ENCODE peak calls at places on chromosomes 13 and 19, in seven cellular contexts. N is activated gamma-delta T cell treated with anti-CD3 and anti-CD28 coated beads, Interleukin-2, amount 50 U/mL, for 16 hours; Q is retinal pigment epithelial cell; I is Kasumi-1; Y is amniotic stem cell; M is DMS79; W is activated T-cell treated with anti-CD3 and anti-CD28 coated beads, Interleukin-2, amount 50 U/mL, for 48 hours. E is an unnamed sample.

GRCh38 chr13:66803013-66803739 is 427.0 kb downstream of the PCDH9 start:
- DNase-seq in Y (no peak), Q (no peak), M (no peak), I (no peak), N (no peak), W (no peak), E (no peak)

GRCh38 chr13:104571161-104571889 is 1505.1 kb upstream of the SLC10A2 start:
- DNase-seq in N (no peak), I (peak; percentile 74), Y (peak; percentile 49), M (no peak), W (no peak), Q (peak; percentile 95), E (peak; percentile 71)

GRCh38 chr13:30333601-30334000 is 26.2 kb upstream of the KATNAL1 start:
- DNase-seq in M (no peak), N (no peak), Y (no peak), I (no peak), W (no peak), Q (no peak), E (no peak)

GRCh38 chr19:11982526-11982925 is 17.7 kb downstream of the ZNF763 start:
- DNase-seq in M (no peak), Y (no peak), Q (no peak), N (no peak), I (no peak), W (no peak), E (no peak)

GRCh38 chr19:23075031-23075733 is 41.6 kb upstream of the ZNF730 start:
- DNase-seq in Y (no peak), W (peak; percentile 23), N (no peak), Q (peak; percentile 52), I (no peak), M (no peak), E (peak; percentile 58)

GRCh38 chr13:111917901-111918300 is 149.0 kb upstream of the SOX1 start:
- DNase-seq in Q (no peak), W (no peak), M (no peak), N (no peak), Y (no peak), I (no peak), E (no peak)

GRCh38 chr13:25977216-25977615 is 74.6 kb downstream of the SHISA2 start:
- DNase-seq in I (no peak), Q (peak; percentile 10), N (no peak), W (no peak), M (no peak), Y (no peak), E (no peak)

GRCh38 chr19:38917516-38917915 is 5.5 kb upstream of the CCER2 start:
- DNase-seq in M (no peak), Q (no peak), N (no peak), W (no peak), I (no peak), Y (no peak), E (no peak)

GRCh38 chr13:113495494-113496251 is 5.2 kb upstream of the DCUN1D2 start:
- DNase-seq in Y (no peak), Q (no peak), N (no peak), M (no peak), I (no peak), W (no peak), E (no peak)

GRCh38 chr19:40718774-40719391 is 2.0 kb downstream of the ITPKC start:
- DNase-seq in N (no peak), M (peak; percentile 16), W (peak; percentile 30), I (no peak), Q (no peak), Y (peak; percentile 10), E (peak; percentile 40)

GRCh38 chr19:40445945-40446784 is 2.0 kb upstream of the SERTAD3 start:
- DNase-seq in N (no peak), Y (no peak), Q (no peak), I (no peak), W (no peak), M (no peak), E (no peak)

GRCh38 chr13:67230774-67231480 is 791 bp upstream of the PCDH9 start:
- DNase-seq in M (no peak), W (no peak), I (peak; percentile 56), N (no peak), Y (peak; percentile 58), Q (peak; percentile 23), E (peak; percentile 54)

GRCh38 chr19:29872224-29872731 is 60.5 kb downstream of the CCNE1 start:
- DNase-seq in I (no peak), Y (no peak), N (no peak), Q (no peak), W (peak; percentile 36), M (no peak), E (peak; percentile 34)

GRCh38 chr19:11418518-11419506 is at the start of gene RGL3:
- DNase-seq in Y (no peak), I (no peak), Q (no peak), M (peak; percentile 82), N (no peak), W (no peak), E (no peak)

GRCh38 chr19:39341122-39341719 is 1.0 kb upstream of the SAMD4B start:
- DNase-seq in N (no peak), Y (no peak), M (no peak), W (no peak), Q (no peak), I (peak; percentile 77), E (no peak)

GRCh38 chr19:39351537-39352037 is 9.4 kb downstream of the SAMD4B start:
- DNase-seq in M (no peak), W (peak; percentile 58), Q (no peak), I (no peak), Y (no peak), N (no peak), E (no peak)

E was measured in cerebellar cortex.